ENCODE peak calls at places on chromosomes 12 and 14, in five cellular contexts. Y is fibroblast of lung, A is Calu3, K is Caco-2, X is pancreas. C is an unnamed sample.
A peak's percentile ranks its signal among the peaks of the same experiment; 100 is the strongest.

GRCh38 chr14:65103150-65103760 is 938 bp upstream of the MAX start:
- DNase-seq in Y (peak; percentile 24), A (peak; percentile 28), K (peak; percentile 56), X (no peak), C (peak; percentile 43)

GRCh38 chr12:125528300-125528699 is 463.1 kb downstream of the AACS start:
- DNase-seq in Y (no peak), A (no peak), K (no peak), X (no peak), C (no peak)

GRCh38 chr14:35861204-35861868 is 35.2 kb downstream of the BRMS1L start:
- DNase-seq in Y (no peak), A (no peak), K (no peak), X (no peak), C (no peak)

GRCh38 chr12:77324763-77325468 is 259.5 kb upstream of the E2F7 start:
- DNase-seq in Y (peak; percentile 75), A (peak; percentile 82), K (peak; percentile 78), X (peak; percentile 83), C (peak; percentile 84)

GRCh38 chr14:102795060-102795925 is 18.0 kb downstream of the TRAF3 start:
- DNase-seq in Y (peak; percentile 97), A (peak; percentile 62), K (peak; percentile 65), X (no peak), C (peak; percentile 51)

GRCh38 chr12:122078141-122079037 is at the start of gene MLXIP:
- DNase-seq in Y (peak; percentile 88), A (peak; percentile 97), K (peak; percentile 95), X (peak; percentile 97), C (peak; percentile 96)

GRCh38 chr12:119780786-119781434 is 96.2 kb downstream of the CIT start:
- DNase-seq in Y (peak; percentile 46), A (peak; percentile 71), K (peak; percentile 47), X (no peak), C (no peak)

GRCh38 chr12:1575287-1575798 is 19.0 kb downstream of the FBXL14 start:
- DNase-seq in Y (no peak), A (no peak), K (no peak), X (no peak), C (no peak)

GRCh38 chr12:53696285-53696654 is 20.4 kb upstream of the ATP5MC2 start:
- DNase-seq in Y (peak; percentile 83), A (peak; percentile 79), K (peak; percentile 86), X (no peak), C (peak; percentile 85)

GRCh38 chr14:24079521-24080141 is 8.3 kb downstream of the CPNE6 start:
- DNase-seq in Y (no peak), A (no peak), K (no peak), X (peak; percentile 44), C (no peak)

GRCh38 chr14:34081576-34082136 is 130.8 kb upstream of the EGLN3 start:
- DNase-seq in Y (peak; percentile 88), A (peak; percentile 42), K (peak; percentile 29), X (no peak), C (no peak)

GRCh38 chr14:75226755-75227544 is 50.5 kb upstream of the TMED10 start:
- DNase-seq in Y (no peak), A (no peak), K (no peak), X (no peak), C (no peak)

GRCh38 chr12:52870361-52871290 is 21.8 kb upstream of the KRT78 start:
- DNase-seq in Y (no peak), A (peak; percentile 81), K (peak; percentile 69), X (peak; percentile 75), C (peak; percentile 85)

GRCh38 chr12:130838284-130838950 is 633 bp downstream of the STX2 start:
- DNase-seq in Y (peak; percentile 15), A (peak; percentile 47), K (peak; percentile 26), X (no peak), C (peak; percentile 54)

GRCh38 chr14:59576332-59577294 is at the start of gene CCDC175:
- DNase-seq in Y (peak; percentile 77), A (peak; percentile 92), K (peak; percentile 84), X (peak; percentile 93), C (peak; percentile 89)

GRCh38 chr12:54523637-54524036 is 25.8 kb upstream of the PDE1B start:
- DNase-seq in Y (no peak), A (no peak), K (no peak), X (no peak), C (no peak)

DNA sequence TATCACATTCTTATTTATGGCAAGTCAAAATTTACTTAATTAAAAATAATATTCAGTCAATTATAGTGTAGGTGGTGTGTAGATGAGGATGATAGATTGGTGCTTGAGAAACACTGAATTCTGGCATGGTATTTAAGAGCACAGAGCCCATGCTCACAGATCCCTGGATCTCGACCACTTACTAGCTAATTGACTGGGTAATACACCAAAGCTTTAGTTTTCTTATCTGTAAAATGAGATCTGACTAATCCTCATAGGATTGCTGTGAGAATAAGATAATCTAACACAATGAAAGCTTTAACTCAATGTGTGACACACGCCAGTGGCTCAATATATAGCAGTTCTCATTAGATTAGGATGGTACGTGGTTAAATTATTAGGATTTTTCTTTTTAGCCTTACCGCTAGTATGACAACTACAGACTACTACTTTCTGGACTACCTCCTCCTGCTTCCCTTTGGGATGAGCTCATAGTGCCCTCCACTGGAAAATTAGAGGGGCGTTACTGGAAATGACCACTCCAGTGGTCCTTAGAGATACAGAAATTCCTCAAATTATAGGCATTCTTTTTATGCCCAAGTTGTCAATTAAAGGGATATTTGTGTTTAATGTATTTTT is 482.8 kb upstream of the TBX3 start:
- DNase-seq in Y (peak; percentile 75), A (no peak), K (no peak), X (no peak), C (no peak)
- TF ChIP-seq CTCF in Y (peak; percentile 43), A (no peak), K (peak; percentile 11), X (no peak), C (no peak)

DNA sequence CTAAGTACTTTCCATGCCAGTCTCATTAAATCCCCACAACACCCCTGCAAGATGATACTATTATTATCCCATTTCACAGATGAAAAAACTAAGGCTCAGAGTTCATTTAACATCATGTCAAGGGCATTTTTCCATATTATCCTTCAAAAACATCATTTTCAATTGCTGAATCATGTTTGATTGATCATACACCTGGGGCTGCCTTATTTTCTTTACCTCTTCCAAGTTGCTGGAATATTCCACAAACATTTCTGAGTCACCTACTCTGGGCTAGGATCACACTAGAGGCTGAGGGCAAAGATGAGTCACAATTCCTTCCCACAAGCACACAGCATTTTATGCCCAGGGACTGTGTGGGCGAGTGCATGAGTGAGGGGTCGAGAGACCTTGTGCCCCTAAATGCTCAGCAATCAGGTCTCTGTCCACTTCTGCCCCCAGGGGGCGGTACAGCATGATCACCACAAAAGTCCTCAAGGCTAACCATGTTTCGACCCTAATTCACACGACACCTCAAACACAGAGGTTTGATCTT is 14.1 kb upstream of the TMEM119 start:
- DNase-seq in Y (peak; percentile 97), A (peak; percentile 39), K (peak; percentile 32), X (no peak), C (no peak)
- TF ChIP-seq CTCF in Y (peak; percentile 53), A (no peak), K (no peak), X (no peak), C (peak; percentile 6)

GRCh38 chr12:7188557-7189397 is 709 bp upstream of the PEX5 start:
- DNase-seq in Y (peak; percentile 79), A (peak; percentile 74), K (peak; percentile 84), X (peak; percentile 80), C (peak; percentile 55)
- TF ChIP-seq CTCF in Y (peak; percentile 75), A (peak; percentile 46), K (peak; percentile 82), X (peak; percentile 17), C (peak; percentile 85)

GRCh38 chr12:113054948-113055486 is 1.5 kb upstream of the DTX1 start:
- DNase-seq in Y (no peak), A (no peak), K (no peak), X (no peak), C (no peak)
- TF ChIP-seq CTCF in Y (no peak), A (no peak), K (no peak), X (no peak), C (no peak)